ENCODE peak calls at places on chromosomes 13 and 19, in nine cellular contexts. Z, K, C, R, J, Y, E, V and I are unnamed samples.

GRCh38 chr13:113734099-113734825 is 24.8 kb upstream of the TMEM255B start:
- DNase-seq in C (no peak), K (no peak), J (no peak), Y (no peak), V (no peak), R (no peak), Z (no peak), E (no peak), I (no peak)

GRCh38 chr13:105969761-105970160 is 565.7 kb downstream of the EFNB2 start:
- DNase-seq in V (no peak), Y (no peak), K (no peak), R (no peak), C (no peak), Z (no peak), E (no peak), J (no peak), I (peak; percentile 57)

GRCh38 chr19:43735957-43736356 is 18.8 kb downstream of the SMG9 start:
- DNase-seq in J (no peak), R (no peak), E (peak; percentile 82), Z (no peak), C (no peak), V (no peak), Y (no peak), K (no peak), I (no peak)

GRCh38 chr19:17406039-17406886 is 833 bp upstream of the BST2 start:
- DNase-seq in V (no peak), J (no peak), Y (no peak), K (no peak), C (peak; percentile 48), Z (no peak), R (no peak), E (peak; percentile 45), I (no peak)

GRCh38 chr13:50485979-50486935 is 357.2 kb downstream of the DLEU7 start:
- DNase-seq in K (peak; percentile 77), R (no peak), C (no peak), V (peak; percentile 57), Y (no peak), J (no peak), Z (no peak), E (peak; percentile 79), I (no peak)

GRCh38 chr19:36060430-36060829 is 5.7 kb downstream of the WDR62 start:
- DNase-seq in Z (no peak), E (peak; percentile 86), J (peak; percentile 28), V (peak; percentile 59), Y (peak; percentile 29), R (no peak), C (peak; percentile 24), K (peak; percentile 68), I (peak; percentile 10)

GRCh38 chr19:31501427-31502195 is 152.4 kb upstream of the TSHZ3 start:
- DNase-seq in Y (no peak), Z (no peak), C (no peak), V (no peak), K (no peak), R (peak; percentile 21), E (no peak), J (no peak), I (no peak)

GRCh38 chr13:30004204-30004603 is 153.8 kb upstream of the UBL3 start:
- DNase-seq in E (no peak), Y (no peak), K (peak; percentile 17), C (no peak), R (no peak), V (no peak), J (no peak), Z (no peak), I (no peak)

GRCh38 chr13:50130686-50131051 is 115.4 kb downstream of the KCNRG start:
- DNase-seq in Y (no peak), K (peak; percentile 82), C (peak; percentile 29), J (no peak), E (peak; percentile 60), R (no peak), V (peak; percentile 63), Z (no peak), I (no peak)

GRCh38 chr19:42401365-42402303 is 11.5 kb upstream of the CNFN start:
- DNase-seq in Z (peak; percentile 89), V (peak; percentile 81), Y (peak; percentile 51), E (peak; percentile 84), C (peak; percentile 83), J (peak; percentile 83), K (peak; percentile 81), R (no peak), I (peak; percentile 32)

GRCh38 chr19:3374369-3375112 is 8.2 kb downstream of the NFIC start:
- DNase-seq in V (peak; percentile 51), C (no peak), K (no peak), Z (peak; percentile 87), R (no peak), J (peak; percentile 91), E (no peak), Y (no peak), I (no peak)

GRCh38 chr19:42216653-42217521 is 590 bp downstream of the DEDD2 start:
- DNase-seq in J (peak; percentile 59), C (peak; percentile 51), K (no peak), R (no peak), Y (no peak), Z (peak; percentile 78), E (peak; percentile 52), V (peak; percentile 23), I (no peak)

GRCh38 chr13:108463365-108463764 is 166.0 kb upstream of the MYO16 start:
- DNase-seq in J (no peak), Z (no peak), E (peak; percentile 97), K (peak; percentile 97), R (no peak), Y (peak; percentile 62), C (no peak), V (peak; percentile 86), I (no peak)

GRCh38 chr13:77697208-77698103 is at the start of gene SLAIN1:
- DNase-seq in J (peak; percentile 92), Y (no peak), C (peak; percentile 80), E (peak; percentile 22), K (no peak), Z (peak; percentile 87), R (no peak), V (peak; percentile 38), I (no peak)

GRCh38 chr19:45764487-45764886 is 4.6 kb downstream of the SIX5 start:
- DNase-seq in C (no peak), Z (peak; percentile 65), K (no peak), R (no peak), Y (no peak), J (no peak), V (no peak), E (no peak), I (no peak)

GRCh38 chr19:45764947-45765346 is 4.1 kb downstream of the SIX5 start:
- DNase-seq in R (no peak), Z (peak; percentile 66), J (no peak), K (no peak), Y (no peak), C (no peak), V (no peak), E (no peak), I (no peak)

GRCh38 chr19:45762870-45763631 is 6.0 kb downstream of the SIX5 start:
- DNase-seq in Y (no peak), Z (peak; percentile 64), K (no peak), V (no peak), R (no peak), J (no peak), E (no peak), C (no peak), I (no peak)

GRCh38 chr19:45765365-45766292 is 3.4 kb downstream of the SIX5 start:
- DNase-seq in Y (no peak), Z (peak; percentile 72), E (no peak), R (no peak), J (no peak), C (no peak), K (no peak), V (no peak), I (no peak)

GRCh38 chr19:45763691-45764294 is 5.3 kb downstream of the SIX5 start:
- DNase-seq in J (no peak), C (no peak), V (no peak), E (no peak), R (no peak), Z (peak; percentile 70), K (no peak), Y (no peak), I (no peak)
- H3K4me3 ChIP-seq in J (no peak overlapping the region), C (no peak overlapping the region), V (no peak overlapping the region), E (no peak overlapping the region), R (no peak overlapping the region), Z (no peak overlapping the region), K (no peak overlapping the region), Y (no peak overlapping the region), I (no peak overlapping the region)

DNA sequence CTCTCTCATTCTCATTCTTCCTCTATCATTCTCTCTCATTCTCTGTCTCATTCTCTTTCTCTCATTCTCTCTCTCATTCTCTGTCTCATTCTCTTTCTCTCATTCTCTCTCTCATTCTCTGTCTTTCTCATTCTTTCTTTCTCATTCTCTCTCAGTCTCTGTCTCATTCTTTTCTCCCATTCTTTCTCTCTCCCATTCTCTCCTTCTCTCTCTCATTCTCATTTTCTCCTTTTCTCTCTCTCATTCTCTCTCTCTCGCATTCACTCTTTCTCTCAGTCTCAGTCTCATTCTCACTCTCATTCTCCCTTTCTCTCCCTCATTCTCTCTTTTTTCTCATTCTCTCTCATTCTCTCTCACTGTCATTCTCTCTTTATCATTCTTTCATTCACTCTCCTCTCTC is 152.0 kb upstream of the UQCRFS1 start:
- DNase-seq in C (no peak), V (no peak), Y (no peak), J (no peak), R (no peak), E (no peak), Z (no peak), K (no peak), I (no peak)
- TF ChIP-seq CTCF in C (no peak), V (no peak), Y (no peak), J (no peak), R (no peak), E (no peak), Z (no peak), K (no peak), I (no peak)

GRCh38 chr13:32736648-32737047 is 150.4 kb downstream of the PDS5B start:
- DNase-seq in E (no peak), R (no peak), V (peak; percentile 15), C (no peak), Y (no peak), J (no peak), K (peak; percentile 33), Z (no peak), I (no peak)
- H3K4me3 ChIP-seq in E (no peak overlapping the region), R (peak overlapping the region; percentile 8), V (peak overlapping the region; percentile 44), C (peak overlapping the region; percentile 28), Y (no peak overlapping the region), J (no peak overlapping the region), K (peak overlapping the region; percentile 27), Z (no peak overlapping the region), I (no peak overlapping the region)

DNA sequence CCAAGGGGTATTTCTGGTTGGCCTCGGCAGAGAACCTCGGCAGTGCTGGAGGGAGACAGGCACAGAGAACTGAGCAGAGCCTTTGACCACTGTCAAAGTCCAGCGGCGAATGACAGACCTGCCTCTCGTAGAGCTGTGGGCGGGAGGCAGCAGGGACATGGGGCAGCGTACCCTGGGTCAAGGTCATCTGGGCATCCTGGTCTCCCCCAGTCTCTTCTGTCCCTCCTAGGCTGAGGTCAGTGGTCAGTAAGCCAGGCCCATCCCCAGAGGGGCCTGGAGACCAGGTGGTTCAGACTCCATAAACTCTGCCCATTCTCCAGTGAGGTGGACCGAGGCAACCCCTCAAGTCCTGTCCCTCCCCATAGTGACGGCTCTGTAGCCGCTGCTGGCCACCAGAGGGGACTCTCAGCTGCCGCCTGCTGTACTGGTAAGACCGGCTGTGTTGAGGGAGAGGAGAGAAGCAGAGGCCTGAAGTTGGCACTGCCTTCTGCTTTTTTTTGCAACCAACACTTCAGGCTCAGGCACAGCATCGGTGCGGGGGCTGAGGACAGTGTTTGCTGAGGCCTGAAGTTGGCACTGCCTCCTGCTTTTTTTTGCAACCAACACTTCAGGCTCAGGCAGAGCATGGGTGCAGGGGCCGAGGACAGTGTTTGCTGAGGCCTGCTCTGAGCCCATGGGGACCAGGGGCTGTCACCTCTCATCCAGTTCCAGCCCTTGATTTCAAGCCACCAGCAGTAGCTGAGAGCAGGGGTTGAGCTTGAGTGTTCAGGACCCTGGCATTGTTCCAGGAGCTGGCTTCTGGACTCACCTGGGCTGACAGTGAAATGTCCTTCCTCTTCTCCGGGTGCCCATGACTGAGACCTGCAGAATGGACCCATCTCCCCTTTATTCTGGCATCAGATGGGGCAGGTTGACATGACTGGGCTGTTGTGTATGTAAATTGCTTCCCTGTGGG is at the start of gene PGLYRP2:
- DNase-seq in J (peak; percentile 46), C (no peak), K (no peak), V (no peak), Y (no peak), Z (no peak), R (no peak), E (no peak), I (no peak)
- TF ChIP-seq CTCF in J (no peak), C (no peak), K (no peak), V (no peak), Y (no peak), Z (no peak), R (no peak), E (no peak), I (no peak)